ENCODE peak calls at places on chromosomes 12 and 14, in four cellular contexts. One of them, this sample, is unnamed.
A peak's percentile ranks its signal among the peaks of the same experiment; 100 is the strongest.

GRCh38 chr12:121648458-121649028 is 20.9 kb downstream of the MORN3 start:
- DNase-seq in Daoy: no peak
- DNase-seq in T-helper 17 cell: no peak
- DNase-seq in KBM-7: no peak
- DNase-seq in this sample: no peak

GRCh38 chr14:68285421-68286179 is 466.0 kb downstream of the RAD51B start:
- DNase-seq in Daoy: no peak
- DNase-seq in T-helper 17 cell: peak; percentile 21
- DNase-seq in KBM-7: peak; percentile 61
- DNase-seq in this sample: no peak

GRCh38 chr12:6369916-6370575 is 5.3 kb downstream of the SCNN1A start:
- DNase-seq in Daoy: no peak
- DNase-seq in T-helper 17 cell: no peak
- DNase-seq in KBM-7: no peak
- DNase-seq in this sample: peak; percentile 40

GRCh38 chr14:99609245-99610117 is 5.5 kb upstream of the CCDC85C start:
- DNase-seq in Daoy: no peak
- DNase-seq in T-helper 17 cell: no peak
- DNase-seq in KBM-7: no peak
- DNase-seq in this sample: no peak

GRCh38 chr14:83478741-83479140 is 1945.1 kb upstream of the SEL1L start:
- DNase-seq in Daoy: no peak
- DNase-seq in T-helper 17 cell: no peak
- DNase-seq in KBM-7: no peak
- DNase-seq in this sample: peak; percentile 5

GRCh38 chr12:95615735-95616134 is 64.5 kb upstream of the USP44 start:
- DNase-seq in Daoy: no peak
- DNase-seq in T-helper 17 cell: no peak
- DNase-seq in KBM-7: no peak
- DNase-seq in this sample: no peak

GRCh38 chr14:56648508-56649301 is 69.1 kb downstream of the TMEM260 start:
- DNase-seq in Daoy: no peak
- DNase-seq in T-helper 17 cell: no peak
- DNase-seq in KBM-7: no peak
- DNase-seq in this sample: no peak

GRCh38 chr12:67077617-67078016 is 191.5 kb upstream of the CAND1 start:
- DNase-seq in Daoy: peak; percentile 57
- DNase-seq in T-helper 17 cell: no peak
- DNase-seq in KBM-7: no peak
- DNase-seq in this sample: peak; percentile 12

GRCh38 chr12:105705765-105706164 is 375.3 kb downstream of the C12orf75 start:
- DNase-seq in Daoy: peak; percentile 58
- DNase-seq in T-helper 17 cell: no peak
- DNase-seq in KBM-7: peak; percentile 16
- DNase-seq in this sample: peak; percentile 31

GRCh38 chr12:109762071-109762672 is 48.5 kb downstream of the FAM222A start:
- DNase-seq in Daoy: no peak
- DNase-seq in T-helper 17 cell: no peak
- DNase-seq in KBM-7: no peak
- DNase-seq in this sample: no peak

GRCh38 chr12:117069926-117070900 is 29.0 kb downstream of the TESC start:
- DNase-seq in Daoy: no peak
- DNase-seq in T-helper 17 cell: no peak
- DNase-seq in KBM-7: peak; percentile 93
- DNase-seq in this sample: no peak

GRCh38 chr12:104671407-104672095 is 214.8 kb downstream of the CHST11 start:
- DNase-seq in Daoy: peak; percentile 97
- DNase-seq in T-helper 17 cell: peak; percentile 36
- DNase-seq in KBM-7: peak; percentile 74
- DNase-seq in this sample: peak; percentile 96

GRCh38 chr12:6294156-6294532 is 16.3 kb upstream of the PLEKHG6 start:
- DNase-seq in Daoy: no peak
- DNase-seq in T-helper 17 cell: no peak
- DNase-seq in KBM-7: no peak
- DNase-seq in this sample: no peak

GRCh38 chr12:27460471-27460978 is 14.0 kb downstream of the SMCO2 start:
- DNase-seq in Daoy: peak; percentile 76
- DNase-seq in T-helper 17 cell: no peak
- DNase-seq in KBM-7: peak; percentile 91
- DNase-seq in this sample: peak; percentile 34

GRCh38 chr12:120015313-120015712 is 26.3 kb downstream of the BICDL1 start:
- DNase-seq in Daoy: no peak
- DNase-seq in T-helper 17 cell: no peak
- DNase-seq in KBM-7: no peak
- DNase-seq in this sample: no peak

GRCh38 chr12:82993610-82994009 is 306.9 kb downstream of the TMTC2 start:
- DNase-seq in Daoy: no peak
- DNase-seq in T-helper 17 cell: no peak
- DNase-seq in KBM-7: no peak
- DNase-seq in this sample: no peak

GRCh38 chr12:132152411-132152821 is 8.2 kb downstream of the NOC4L start:
- DNase-seq in Daoy: no peak
- DNase-seq in T-helper 17 cell: no peak
- DNase-seq in KBM-7: no peak
- DNase-seq in this sample: no peak

GRCh38 chr14:54490448-54490805 is 1.6 kb upstream of the GMFB start:
- DNase-seq in Daoy: no peak
- DNase-seq in T-helper 17 cell: no peak
- DNase-seq in KBM-7: peak; percentile 47
- DNase-seq in this sample: peak; percentile 47

GRCh38 chr12:52499836-52500560 is 6.9 kb upstream of the KRT6A start:
- DNase-seq in Daoy: peak; percentile 43
- DNase-seq in T-helper 17 cell: no peak
- DNase-seq in KBM-7: no peak
- DNase-seq in this sample: no peak

GRCh38 chr12:54028324-54029201 is at the start of gene HOXC6:
- DNase-seq in Daoy: no peak
- DNase-seq in T-helper 17 cell: no peak
- DNase-seq in KBM-7: no peak
- DNase-seq in this sample: peak; percentile 39

GRCh38 chr14:81464253-81465001 is 64.3 kb upstream of the STON2 start:
- DNase-seq in Daoy: peak; percentile 54
- DNase-seq in T-helper 17 cell: no peak
- DNase-seq in KBM-7: peak; percentile 89
- DNase-seq in this sample: peak; percentile 51

GRCh38 chr14:54085841-54086240 is 129.2 kb upstream of the BMP4 start:
- DNase-seq in Daoy: no peak
- DNase-seq in T-helper 17 cell: no peak
- DNase-seq in KBM-7: no peak
- DNase-seq in this sample: peak; percentile 68

GRCh38 chr12:77682488-77682887 is 148.2 kb upstream of the NAV3 start:
- DNase-seq in Daoy: no peak
- DNase-seq in T-helper 17 cell: no peak
- DNase-seq in KBM-7: no peak
- DNase-seq in this sample: no peak

GRCh38 chr12:106633451-106633823 is 50.6 kb downstream of the RFX4 start:
- DNase-seq in Daoy: peak; percentile 58
- DNase-seq in T-helper 17 cell: no peak
- DNase-seq in KBM-7: no peak
- DNase-seq in this sample: no peak

GRCh38 chr12:80937391-80938238 is at the start of gene LIN7A:
- DNase-seq in Daoy: peak; percentile 47
- DNase-seq in T-helper 17 cell: no peak
- DNase-seq in KBM-7: peak; percentile 54
- DNase-seq in this sample: no peak

This sample was measured in RPMI7951.